ENCODE peak calls at places on chromosomes 1 and 21, in six cellular contexts. X, M, A, F, B and O are unnamed samples.

GRCh38 chr1:66445492-66446181 is 88.3 kb upstream of the SGIP1 start:
- DNase-seq in M (peak), F (no peak), A (no peak), B (no peak), X (no peak), O (no peak)

GRCh38 chr1:2316451-2316940 is 74.9 kb downstream of the MORN1 start:
- DNase-seq in A (peak), X (peak), M (no peak), F (no peak), B (peak), O (no peak)

GRCh38 chr1:201144701-201145100 is 9.6 kb downstream of the TMEM9 start:
- DNase-seq in X (no peak), B (no peak), A (no peak), M (no peak), F (no peak), O (no peak)

GRCh38 chr1:103162360-103162759 is 54.0 kb upstream of the COL11A1 start:
- DNase-seq in B (no peak), X (no peak), A (peak), F (no peak), M (no peak), O (no peak)

GRCh38 chr1:119047040-119047438 is 58.9 kb upstream of the TBX15 start:
- DNase-seq in X (peak), F (no peak), A (peak), M (no peak), B (peak), O (no peak)

GRCh38 chr1:224524679-224525078 is 90.1 kb upstream of the WDR26 start:
- DNase-seq in B (peak), F (no peak), X (peak), M (no peak), A (peak), O (no peak)

GRCh38 chr1:24920155-24920925 is 9.7 kb downstream of the RUNX3 start:
- DNase-seq in F (no peak), M (no peak), X (no peak), B (peak), A (no peak), O (no peak)

GRCh38 chr1:23529146-23530088 is 1.6 kb downstream of the E2F2 start:
- DNase-seq in F (no peak), X (no peak), B (no peak), A (no peak), M (no peak), O (no peak)

GRCh38 chr1:94115900-94116436 is 5.0 kb downstream of the ABCA4 start:
- DNase-seq in B (peak), F (no peak), X (no peak), A (peak), M (no peak), O (no peak)

GRCh38 chr21:42734323-42734971 is 81.0 kb downstream of the PDE9A start:
- DNase-seq in M (no peak), A (no peak), F (no peak), X (no peak), B (no peak), O (no peak)

GRCh38 chr1:53079251-53079650 is 17.2 kb downstream of the PODN start:
- DNase-seq in A (no peak), X (no peak), B (no peak), F (no peak), M (no peak), O (no peak)

GRCh38 chr21:42411891-42412635 is 8.4 kb downstream of the UBASH3A start:
- DNase-seq in X (peak), A (peak), B (no peak), M (no peak), F (no peak), O (no peak)

GRCh38 chr21:41792711-41793110 is 25.9 kb upstream of the RIPK4 start:
- DNase-seq in B (no peak), M (no peak), A (no peak), F (no peak), X (no peak), O (no peak)

GRCh38 chr1:58971629-58972140 is 187.8 kb upstream of the JUN start:
- DNase-seq in X (no peak), B (peak), A (no peak), M (no peak), F (no peak), O (no peak)

GRCh38 chr1:152398812-152399698 is 15.0 kb downstream of the CRNN start:
- DNase-seq in A (peak), B (peak), F (no peak), X (no peak), M (no peak), O (peak)

GRCh38 chr1:96660503-96660902 is 61.1 kb upstream of the PTBP2 start:
- DNase-seq in F (no peak), B (peak), A (peak), M (no peak), X (peak), O (no peak)

GRCh38 chr21:46111193-46111571 is 13.3 kb downstream of the COL6A2 start:
- DNase-seq in A (no peak), X (no peak), F (no peak), B (no peak), M (no peak), O (no peak)

GRCh38 chr1:81678779-81679178 is 122.0 kb upstream of the ADGRL2 start:
- DNase-seq in F (no peak), B (no peak), M (no peak), A (no peak), X (no peak), O (no peak)

GRCh38 chr1:3547055-3548005 is 64.0 kb downstream of the MEGF6 start:
- DNase-seq in M (peak), X (no peak), B (no peak), A (no peak), F (no peak), O (no peak)

GRCh38 chr1:151146072-151146415 is 387 bp downstream of the SEMA6C start:
- DNase-seq in M (peak), A (peak), X (no peak), F (no peak), B (peak), O (peak)

GRCh38 chr1:43293171-43293570 is 7.6 kb upstream of the TIE1 start:
- DNase-seq in X (no peak), B (peak), A (no peak), M (no peak), F (no peak), O (no peak)

GRCh38 chr1:16133007-16133961 is 22.6 kb downstream of the EPHA2 start:
- DNase-seq in B (no peak), X (no peak), A (no peak), F (no peak), M (no peak), O (no peak)

GRCh38 chr1:110464340-110464739 is 13.4 kb downstream of the PROK1 start:
- DNase-seq in F (no peak), A (peak), X (peak), M (no peak), B (peak), O (no peak)

GRCh38 chr1:222843434-222844107 is 28.7 kb downstream of the DISP1 start:
- DNase-seq in F (no peak), M (no peak), A (no peak), B (no peak), X (no peak), O (no peak)

GRCh38 chr1:153404768-153405167 is 11.6 kb upstream of the S100A7A start:
- DNase-seq in X (no peak), F (no peak), B (peak), A (no peak), M (peak), O (peak)

GRCh38 chr1:208232639-208233038 is 11.5 kb downstream of the PLXNA2 start:
- DNase-seq in B (no peak), A (no peak), M (no peak), X (no peak), F (no peak), O (no peak)

GRCh38 chr1:208235356-208235982 is 8.7 kb downstream of the PLXNA2 start:
- DNase-seq in A (no peak), F (no peak), M (no peak), B (no peak), X (no peak), O (no peak)

GRCh38 chr1:208233546-208233945 is 10.6 kb downstream of the PLXNA2 start:
- DNase-seq in F (no peak), A (no peak), M (peak), B (no peak), X (no peak), O (peak)

GRCh38 chr1:208234721-208235120 is 9.5 kb downstream of the PLXNA2 start:
- DNase-seq in A (no peak), X (no peak), B (no peak), F (no peak), M (no peak), O (no peak)

DNA sequence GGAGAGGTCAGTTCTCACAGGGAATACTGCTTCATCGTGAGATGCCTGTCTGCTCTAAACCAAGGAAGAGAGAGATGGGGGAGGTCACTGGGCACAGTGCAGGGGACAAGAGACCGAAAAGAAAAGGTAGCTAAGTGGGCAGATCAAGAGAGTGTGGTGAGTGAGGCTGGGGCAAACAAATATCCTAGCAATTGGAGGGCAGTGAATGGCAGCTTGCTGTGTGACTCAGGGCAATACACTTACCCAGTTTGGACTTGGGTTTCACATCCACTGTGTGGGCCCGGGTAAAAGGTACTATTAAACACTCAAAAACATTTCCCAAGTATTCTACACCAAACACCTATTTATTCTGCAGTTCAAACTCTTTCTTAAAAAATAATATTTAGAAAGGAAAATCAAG is 10.2 kb downstream of the PLXNA2 start:
- DNase-seq in A (no peak), B (no peak), X (no peak), F (no peak), M (no peak), O (no peak)
- H2AFZ ChIP-seq in A (no peak), B (no peak), X (no peak), F (peak), M (no peak), O (no peak)

GRCh38 chr1:99119193-99119592 is 114.5 kb upstream of the PLPPR5 start:
- DNase-seq in B (no peak), F (no peak), X (no peak), M (no peak), A (no peak), O (no peak)

GRCh38 chr1:99122039-99122438 is 117.4 kb upstream of the PLPPR5 start:
- DNase-seq in A (no peak), B (no peak), F (no peak), M (no peak), X (no peak), O (no peak)
- H2AFZ ChIP-seq in A (no peak), B (no peak), F (no peak), M (no peak), X (no peak), O (no peak)

DNA sequence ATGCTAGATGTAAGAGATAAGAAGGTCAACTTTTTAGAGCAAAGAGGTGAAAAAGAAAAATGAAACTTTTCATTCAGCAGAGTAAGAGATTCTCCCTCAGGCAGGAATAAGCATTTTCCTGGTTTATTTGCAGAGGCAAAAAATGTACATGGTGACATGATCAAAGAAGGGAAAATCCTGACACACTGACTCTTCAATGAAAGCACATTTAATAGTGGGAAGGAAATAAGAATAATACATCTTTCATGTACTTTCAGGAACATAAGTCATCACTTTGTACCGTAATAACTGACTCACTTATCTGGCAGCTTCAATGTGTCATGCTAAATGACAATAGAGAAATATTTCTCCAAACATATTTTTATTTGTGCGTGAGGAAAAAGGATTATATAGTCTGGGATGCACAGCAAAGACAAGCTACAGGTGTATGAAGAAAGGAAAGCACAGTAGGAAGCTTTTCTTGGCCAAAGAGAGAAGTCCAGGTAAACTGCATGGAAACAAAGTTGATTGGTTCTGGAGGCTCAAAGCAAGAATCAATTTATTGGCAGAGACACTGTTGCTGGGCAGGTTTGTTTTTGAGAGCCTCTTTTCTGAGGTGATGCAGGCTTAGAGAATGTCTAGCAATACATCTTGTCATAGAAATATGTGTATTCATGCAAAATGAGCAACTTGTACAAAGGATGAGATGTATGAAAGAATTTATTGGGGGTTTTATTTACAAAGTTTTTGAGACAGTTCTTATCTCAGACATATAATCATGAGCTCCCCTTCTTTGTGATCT is 1409.0 kb downstream of the PLA2G4A start:
- DNase-seq in X (peak), B (no peak), A (peak), M (no peak), F (no peak), O (no peak)
- H2AFZ ChIP-seq in X (no peak), B (no peak), A (no peak), M (no peak), F (no peak), O (peak)

GRCh38 chr1:211327341-211327921 is 798 bp downstream of the TRAF5 start:
- DNase-seq in F (no peak), A (peak), B (peak), M (peak), X (peak), O (peak)
- H2AFZ ChIP-seq in F (peak), A (peak), B (peak), M (peak), X (peak), O (peak)

GRCh38 chr1:78004719-78005346 is at the start of gene DNAJB4:
- DNase-seq in M (peak), B (peak), A (peak), F (peak), X (peak), O (peak)
- H2AFZ ChIP-seq in M (no peak), B (peak), A (no peak), F (peak), X (no peak), O (no peak)

GRCh38 chr1:145863272-145863671 is 4.4 kb upstream of the PIAS3 start:
- DNase-seq in A (no peak), F (no peak), X (no peak), M (no peak), B (no peak), O (no peak)
- H2AFZ ChIP-seq in A (no peak), F (no peak), X (no peak), M (peak), B (no peak), O (no peak)

GRCh38 chr1:228058981-228059535 is 23.4 kb upstream of the ARF1 start:
- DNase-seq in A (no peak), X (no peak), F (no peak), B (no peak), M (no peak), O (peak)

GRCh38 chr1:228058172-228058980 is 24.1 kb upstream of the ARF1 start:
- DNase-seq in F (no peak), B (no peak), X (no peak), A (no peak), M (no peak), O (no peak)

GRCh38 chr1:228061411-228062084 is 21.0 kb upstream of the ARF1 start:
- DNase-seq in B (no peak), X (no peak), M (no peak), F (no peak), A (no peak), O (no peak)

GRCh38 chr1:228060458-228061190 is 21.9 kb upstream of the ARF1 start:
- DNase-seq in M (peak), B (peak), A (peak), F (no peak), X (no peak), O (peak)

GRCh38 chr1:228059536-228060457 is 22.7 kb upstream of the ARF1 start:
- DNase-seq in M (peak), B (peak), A (no peak), X (no peak), F (no peak), O (peak)
- H2AFZ ChIP-seq in M (peak), B (no peak), A (no peak), X (no peak), F (peak), O (peak)